ENCODE peak calls at places on chromosomes 13 and 19, in eight cellular contexts. P, Q, D, I, H, L, S and B are unnamed samples.

GRCh38 chr13:48662226-48662625 is 8.5 kb downstream of the CYSLTR2 start:
- DNase-seq in I (no peak), L (no peak), H (no peak), P (no peak), Q (no peak), S (no peak), D (no peak), B (no peak)

GRCh38 chr13:41942462-41943094 is 18.3 kb downstream of the VWA8 start:
- DNase-seq in Q (peak; percentile 74), I (peak; percentile 64), D (peak; percentile 22), S (peak; percentile 39), H (no peak), P (no peak), L (no peak), B (no peak)

GRCh38 chr13:44768775-44769578 is 192.8 kb upstream of the TSC22D1 start:
- DNase-seq in S (no peak), I (peak; percentile 78), H (no peak), Q (peak; percentile 44), D (no peak), L (no peak), P (no peak), B (peak; percentile 17)

GRCh38 chr19:35034005-35034502 is 3.8 kb downstream of the SCN1B start:
- DNase-seq in P (no peak), H (no peak), D (no peak), I (no peak), L (no peak), S (no peak), Q (no peak), B (no peak)

GRCh38 chr19:45423589-45424190 is at the start of gene ERCC1:
- DNase-seq in P (no peak), D (peak; percentile 99), Q (peak; percentile 95), H (peak; percentile 54), S (peak; percentile 94), I (peak; percentile 91), L (peak; percentile 95), B (peak; percentile 97)

GRCh38 chr13:76991432-76991795 is 467 bp upstream of the CLN5 start:
- DNase-seq in H (peak; percentile 77), L (no peak), Q (no peak), I (no peak), S (no peak), D (no peak), P (no peak), B (peak; percentile 80)

GRCh38 chr19:21328402-21328801 is 808 bp downstream of the ZNF708 start:
- DNase-seq in P (no peak), H (no peak), Q (no peak), D (peak; percentile 4), I (no peak), S (no peak), L (no peak), B (peak; percentile 5)

GRCh38 chr13:43730642-43731041 is 56.1 kb downstream of the ENOX1 start:
- DNase-seq in S (no peak), D (peak; percentile 2), H (no peak), P (no peak), I (peak; percentile 58), L (no peak), Q (peak; percentile 38), B (no peak)

GRCh38 chr19:10871711-10872550 is 578 bp downstream of the CARM1 start:
- DNase-seq in I (no peak), L (no peak), H (peak; percentile 19), P (no peak), Q (no peak), D (peak; percentile 64), S (peak; percentile 12), B (peak; percentile 58)

GRCh38 chr13:58977085-58977484 is 1186.6 kb downstream of the DIAPH3 start:
- DNase-seq in L (no peak), Q (no peak), H (no peak), P (no peak), S (no peak), D (no peak), I (no peak), B (no peak)

GRCh38 chr13:101127741-101128353 is 288.5 kb downstream of the NALCN start:
- DNase-seq in I (peak; percentile 61), L (no peak), P (no peak), D (peak; percentile 30), Q (peak; percentile 41), S (peak; percentile 66), H (peak; percentile 12), B (peak; percentile 54)

GRCh38 chr13:85142351-85142750 is 656.9 kb downstream of the SLITRK6 start:
- DNase-seq in H (no peak), I (no peak), D (no peak), P (no peak), S (no peak), Q (no peak), L (no peak), B (no peak)

GRCh38 chr19:45569619-45570421 is 14.8 kb downstream of the OPA3 start:
- DNase-seq in P (no peak), I (peak; percentile 61), Q (peak; percentile 47), L (no peak), D (peak; percentile 79), H (peak; percentile 59), S (peak; percentile 41), B (peak; percentile 56)

GRCh38 chr19:45667620-45668341 is at the start of gene GIPR:
- DNase-seq in S (no peak), I (peak; percentile 44), Q (peak; percentile 8), L (no peak), H (peak; percentile 65), D (peak; percentile 77), P (no peak), B (peak; percentile 77)

GRCh38 chr13:25301347-25302113 is at the start of gene NUP58:
- DNase-seq in D (peak; percentile 82), Q (peak; percentile 94), S (peak; percentile 96), H (peak; percentile 93), I (peak; percentile 94), L (peak; percentile 88), P (peak; percentile 72), B (peak; percentile 90)

GRCh38 chr19:17121736-17122293 is 46.2 kb downstream of the MYO9B start:
- DNase-seq in D (no peak), L (no peak), H (no peak), Q (peak; percentile 95), P (no peak), S (no peak), I (peak; percentile 70), B (peak; percentile 38)

GRCh38 chr19:35978832-35979365 is 16.1 kb upstream of the SDHAF1 start:
- DNase-seq in H (no peak), S (no peak), I (no peak), D (no peak), Q (no peak), L (no peak), P (no peak), B (no peak)

GRCh38 chr13:71171740-71172139 is 695.3 kb downstream of the DACH1 start:
- DNase-seq in H (no peak), Q (no peak), L (no peak), P (no peak), I (no peak), D (no peak), S (no peak), B (no peak)

GRCh38 chr13:96426160-96426559 is 336.3 kb downstream of the HS6ST3 start:
- DNase-seq in P (no peak), Q (no peak), H (no peak), S (no peak), L (no peak), I (no peak), D (no peak), B (no peak)

GRCh38 chr13:39051157-39051556 is 12.9 kb downstream of the NHLRC3 start:
- DNase-seq in S (peak; percentile 57), I (peak; percentile 62), D (no peak), H (no peak), P (peak; percentile 9), Q (peak; percentile 55), L (no peak), B (peak; percentile 17)
- TF ChIP-seq CTCF in S (peak; percentile 31), I (peak; percentile 56), D (peak; percentile 43), H (no peak), P (peak; percentile 38), Q (peak; percentile 56), L (peak; percentile 8), B (peak; percentile 12)

DNA sequence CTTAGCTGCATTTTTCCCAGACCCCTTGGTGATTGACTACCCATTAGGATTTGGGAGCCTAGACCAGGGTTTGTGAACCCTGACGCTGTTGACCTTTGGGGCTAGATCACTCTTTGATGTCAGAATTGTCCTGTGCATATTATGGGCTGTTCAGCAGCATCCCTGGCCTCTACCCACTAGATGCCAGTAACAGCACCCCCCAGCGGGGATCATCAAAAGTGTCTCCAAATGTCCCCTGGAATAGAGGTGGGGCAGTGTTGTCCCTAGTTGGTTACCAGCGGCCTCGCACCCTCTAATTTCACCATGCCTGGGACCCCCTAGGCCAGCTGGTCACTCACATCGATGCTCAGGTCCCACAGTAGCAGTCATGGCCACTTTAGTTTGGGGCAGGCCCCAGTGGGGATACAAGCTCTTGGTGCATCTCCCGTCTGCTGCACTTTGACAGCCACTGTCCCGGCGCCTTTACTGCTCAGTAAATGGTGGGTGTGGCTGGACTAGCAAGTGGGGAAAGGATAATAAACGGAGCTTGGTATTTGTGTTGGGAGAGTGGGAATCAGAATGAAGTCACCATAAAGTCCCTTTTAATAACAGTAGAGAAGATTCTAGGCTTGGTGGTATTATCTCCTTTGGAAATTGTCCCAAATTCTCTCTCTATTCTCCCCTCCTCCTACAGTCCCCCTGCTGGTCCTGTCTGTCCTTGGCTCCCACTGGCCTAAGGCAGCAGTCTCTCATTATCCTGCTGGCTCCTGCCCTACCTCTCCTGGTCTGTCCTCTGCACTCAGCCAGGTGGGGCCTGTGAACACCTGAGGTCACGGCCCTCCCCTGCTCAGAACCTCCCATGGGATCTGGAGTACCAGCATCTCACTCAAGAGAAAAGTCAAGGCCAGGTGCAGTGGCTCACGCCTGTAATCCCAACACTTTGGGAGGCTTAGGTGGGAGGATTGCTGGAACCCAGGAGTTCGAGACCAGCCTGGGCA is 80.6 kb downstream of the SIPA1L3 start:
- DNase-seq in S (no peak), L (no peak), D (peak; percentile 37), I (no peak), H (no peak), Q (no peak), P (no peak), B (no peak)
- TF ChIP-seq CTCF in S (peak; percentile 17), L (no peak), D (peak; percentile 14), I (no peak), H (no peak), Q (peak; percentile 15), P (no peak), B (no peak)

DNA sequence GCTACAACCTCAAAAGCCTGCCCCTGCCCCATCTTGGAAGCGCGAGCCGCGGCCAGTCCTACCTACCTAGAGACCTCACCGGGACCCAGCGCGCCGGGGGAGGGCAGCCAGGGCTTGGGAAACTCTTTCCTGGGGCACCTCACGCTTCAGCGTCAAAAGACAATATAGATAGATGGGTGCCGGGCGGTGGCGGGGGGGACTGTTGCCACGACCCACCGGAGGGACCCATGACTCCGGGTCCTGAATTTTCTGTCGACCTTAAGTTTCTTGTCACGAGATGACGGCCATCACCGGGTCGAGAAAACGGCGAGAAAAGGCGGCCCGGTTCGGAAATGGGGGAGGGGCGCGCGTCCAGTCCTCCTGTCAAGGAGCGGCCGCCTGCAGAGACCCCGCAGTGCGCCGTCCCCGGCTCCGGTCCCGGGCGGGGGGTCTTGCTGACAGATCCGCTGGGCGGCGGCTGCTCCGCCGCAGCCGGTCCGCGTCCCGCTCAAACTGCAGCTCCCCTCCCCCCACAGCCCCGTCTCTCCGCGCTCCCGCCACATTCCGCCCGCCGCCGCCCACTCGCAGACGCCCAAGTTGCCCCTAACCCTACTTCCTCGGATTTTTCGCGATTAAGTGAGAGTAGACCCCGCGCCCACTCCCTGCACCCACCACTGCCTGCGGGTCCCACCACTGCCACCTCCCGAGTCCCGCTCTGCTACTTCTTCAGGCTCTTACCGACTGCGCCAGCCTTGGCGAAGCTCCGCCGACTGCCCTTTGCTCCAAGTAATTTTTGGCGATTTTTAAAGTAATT is 66.1 kb downstream of the KCNRG start:
- DNase-seq in L (no peak), Q (no peak), P (no peak), S (peak; percentile 53), D (peak; percentile 78), I (no peak), H (peak; percentile 52), B (peak; percentile 25)
- TF ChIP-seq CTCF in L (no peak), Q (peak; percentile 29), P (peak; percentile 25), S (no peak), D (no peak), I (no peak), H (peak; percentile 20), B (no peak)

GRCh38 chr19:33397536-33398360 is 24.2 kb downstream of the CEBPG start:
- DNase-seq in L (no peak), Q (no peak), D (peak; percentile 56), I (no peak), P (no peak), S (no peak), H (no peak), B (no peak)
- TF ChIP-seq CTCF in L (peak; percentile 25), Q (peak; percentile 7), D (peak; percentile 51), I (no peak), P (no peak), S (peak; percentile 53), H (no peak), B (no peak)